ENCODE peak calls at places on chromosome 13, in nine cellular contexts. L is A549, F is tibial nerve, H is H1, Q is stomach, R is transverse colon, Y is sigmoid colon, X is GM12878, Z is suprapubic skin. V is an unnamed sample.

GRCh38 chr13:38223093-38223492 is 126.6 kb upstream of the UFM1 start:
- DNase-seq in Y (no peak), Q (no peak), Z (no peak), X (no peak), H (peak; percentile 17), F (no peak), R (no peak), L (no peak), V (no peak)

GRCh38 chr13:30017880-30018279 is 167.5 kb upstream of the UBL3 start:
- DNase-seq in Q (no peak), H (no peak), Z (no peak), X (no peak), R (no peak), Y (no peak), L (no peak), F (no peak), V (no peak)

GRCh38 chr13:44989941-44990340 is 603 bp downstream of the GPALPP1 start:
- DNase-seq in Y (no peak), L (peak; percentile 5), F (no peak), Q (no peak), R (no peak), X (no peak), H (no peak), Z (no peak), V (no peak)

GRCh38 chr13:59490651-59491050 is 673.1 kb downstream of the DIAPH3 start:
- DNase-seq in Z (no peak), H (no peak), R (no peak), Q (no peak), L (no peak), F (no peak), Y (no peak), X (no peak), V (no peak)

GRCh38 chr13:47903836-47904235 is 97.2 kb downstream of the SUCLA2 start:
- DNase-seq in Z (no peak), Q (no peak), X (no peak), R (no peak), Y (no peak), F (no peak), H (no peak), L (no peak), V (no peak)

GRCh38 chr13:69948016-69948415 is 159.6 kb upstream of the ATXN8OS start:
- DNase-seq in R (no peak), Q (no peak), L (no peak), Y (no peak), F (no peak), X (peak; percentile 59), H (no peak), Z (no peak), V (no peak)

GRCh38 chr13:30429721-30430694 is 7.7 kb downstream of the UBE2L5 start:
- DNase-seq in R (no peak), H (no peak), L (peak; percentile 60), F (no peak), Y (no peak), Z (no peak), X (peak; percentile 59), Q (no peak), V (no peak)

GRCh38 chr13:33230178-33230881 is 55.2 kb downstream of the STARD13 start:
- DNase-seq in Q (no peak), Z (no peak), H (no peak), L (no peak), Y (no peak), F (no peak), X (no peak), R (no peak), V (no peak)

GRCh38 chr13:91045351-91046034 is 302.0 kb upstream of the MIR17HG start:
- DNase-seq in F (no peak), Z (no peak), X (no peak), H (no peak), Y (no peak), Q (no peak), L (peak; percentile 1), R (no peak), V (no peak)

GRCh38 chr13:42094641-42095040 is 46.2 kb downstream of the DGKH start:
- DNase-seq in L (no peak), Q (no peak), R (no peak), F (no peak), H (no peak), X (no peak), Y (no peak), Z (no peak), V (no peak)

GRCh38 chr13:109256866-109257760 is 529.3 kb downstream of the IRS2 start:
- DNase-seq in Q (no peak), X (no peak), F (no peak), R (no peak), H (no peak), Z (no peak), L (peak; percentile 45), Y (no peak), V (no peak)

GRCh38 chr13:82947121-82948077 is 934.9 kb downstream of the SLITRK1 start:
- DNase-seq in L (no peak), X (no peak), F (no peak), Y (no peak), Q (no peak), R (no peak), Z (no peak), H (no peak), V (no peak)

GRCh38 chr13:78589206-78589605 is 14.1 kb downstream of the POU4F1 start:
- DNase-seq in X (no peak), Y (no peak), R (no peak), L (no peak), F (no peak), Q (no peak), Z (no peak), H (no peak), V (no peak)

GRCh38 chr13:31195616-31196015 is 4.2 kb upstream of the B3GLCT start:
- DNase-seq in X (no peak), Z (no peak), H (no peak), R (no peak), L (no peak), F (no peak), Q (no peak), Y (no peak), V (no peak)

GRCh38 chr13:110405597-110406450 is 98.7 kb downstream of the COL4A2 start:
- DNase-seq in X (no peak), F (no peak), H (no peak), Q (no peak), Y (no peak), L (no peak), R (no peak), Z (no peak), V (no peak)

GRCh38 chr13:95117092-95117491 is 184.2 kb downstream of the ABCC4 start:
- DNase-seq in L (no peak), Y (no peak), H (no peak), X (peak; percentile 5), F (no peak), Q (no peak), Z (no peak), R (no peak), V (no peak)

GRCh38 chr13:89324582-89324981 is 1653.4 kb downstream of the SLITRK5 start:
- DNase-seq in R (no peak), F (no peak), X (no peak), L (no peak), Z (no peak), H (peak; percentile 1), Q (no peak), Y (no peak), V (no peak)

GRCh38 chr13:114110091-114110829 is 22.2 kb downstream of the RASA3 start:
- DNase-seq in Q (peak; percentile 47), L (no peak), Z (peak; percentile 76), Y (peak; percentile 70), F (no peak), X (no peak), H (no peak), R (peak; percentile 68), V (no peak)

GRCh38 chr13:50396001-50396400 is 380.8 kb downstream of the KCNRG start:
- DNase-seq in Z (no peak), F (no peak), Q (no peak), X (no peak), H (no peak), R (no peak), Y (no peak), L (no peak), V (no peak)

GRCh38 chr13:53631511-53631910 is 602.9 kb downstream of the OLFM4 start:
- DNase-seq in Z (no peak), X (no peak), F (no peak), H (no peak), R (no peak), Y (no peak), L (no peak), Q (no peak), V (no peak)
- H3K9me3 ChIP-seq in Z (no peaks in the 10 kb centered on the region), X (no peaks in the 10 kb centered on the region), F (no peaks in the 10 kb centered on the region), H (no peaks in the 10 kb centered on the region), R (no peaks in the 10 kb centered on the region), Y (no peaks in the 10 kb centered on the region), L (no peaks in the 10 kb centered on the region), Q (no peaks in the 10 kb centered on the region), V (no peaks in the 10 kb centered on the region)

GRCh38 chr13:99606322-99607089 is 105.2 kb downstream of the TM9SF2 start:
- DNase-seq in H (peak; percentile 68), L (peak; percentile 50), Q (peak; percentile 92), R (peak; percentile 93), Z (peak; percentile 93), X (no peak), Y (peak; percentile 94), F (peak; percentile 86), V (peak; percentile 93)

GRCh38 chr13:99605417-99606321 is 104.4 kb downstream of the TM9SF2 start:
- DNase-seq in Q (peak; percentile 50), R (peak; percentile 75), Y (no peak), F (peak; percentile 10), L (peak; percentile 54), X (no peak), H (no peak), Z (no peak), V (peak; percentile 48)

GRCh38 chr13:99608345-99608744 is 107.1 kb downstream of the TM9SF2 start:
- DNase-seq in H (no peak), Q (no peak), R (no peak), Z (no peak), X (no peak), F (no peak), L (no peak), Y (no peak), V (no peak)

GRCh38 chr13:99614465-99614885 is 113.2 kb downstream of the TM9SF2 start:
- DNase-seq in Y (no peak), L (peak; percentile 50), Z (no peak), X (no peak), H (no peak), R (peak; percentile 25), Q (peak; percentile 39), F (no peak), V (no peak)

GRCh38 chr13:99610702-99611289 is 109.5 kb downstream of the TM9SF2 start:
- DNase-seq in H (no peak), Y (no peak), L (no peak), F (no peak), R (no peak), X (no peak), Q (no peak), Z (no peak), V (no peak)
- TF ChIP-seq EP300 in H (no peak), Y (no peak), L (no peak), F (no peak), R (no peak), X (no peak), Q (no peak), Z (no peak), V (no peak)

GRCh38 chr13:34512811-34513210 is 429.3 kb upstream of the NBEA start:
- DNase-seq in X (no peak), R (no peak), F (no peak), Y (no peak), H (no peak), L (no peak), Z (no peak), Q (no peak), V (no peak)
- H3K4me3 ChIP-seq in X (no peak overlapping the region), R (no peak overlapping the region), F (no peak overlapping the region), Y (no peak overlapping the region), H (no peak overlapping the region), L (no peak overlapping the region), Z (no peak overlapping the region), Q (no peak overlapping the region), V (no peak overlapping the region)

GRCh38 chr13:105363747-105364177 is 1171.7 kb downstream of the EFNB2 start:
- DNase-seq in F (no peak), Y (no peak), X (no peak), Q (no peak), R (no peak), H (no peak), Z (no peak), L (no peak), V (no peak)
- H3K9me3 ChIP-seq in F (no peaks in the 10 kb centered on the region), Y (no peaks in the 10 kb centered on the region), X (no peaks in the 10 kb centered on the region), Q (no peaks in the 10 kb centered on the region), R (no peaks in the 10 kb centered on the region), H (no peaks in the 10 kb centered on the region), Z (no peaks in the 10 kb centered on the region), L (no peaks in the 10 kb centered on the region), V (no peaks in the 10 kb centered on the region)